ENCODE peak calls at places on chromosomes 6 and 20, in six cellular contexts. R, C, Z, O, M and E are unnamed samples.
A peak's percentile ranks its signal among the peaks of the same experiment; 100 is the strongest.

GRCh38 chr6:27865952-27866369 is 46.2 kb downstream of the OR2B2 start:
- DNase-seq in R (peak; percentile 55), C (no peak), Z (peak; percentile 10), O (no peak), M (no peak), E (no peak)

GRCh38 chr20:60762386-60762785 is 489.7 kb upstream of the CDH4 start:
- DNase-seq in R (no peak), C (no peak), Z (no peak), O (no peak), M (no peak), E (no peak)

GRCh38 chr6:7108196-7108963 is 619 bp downstream of the RREB1 start:
- DNase-seq in R (peak; percentile 19), C (peak; percentile 60), Z (peak; percentile 32), O (no peak), M (peak; percentile 70), E (peak; percentile 76)

GRCh38 chr6:16181429-16182359 is 52.8 kb downstream of the MYLIP start:
- DNase-seq in R (no peak), C (peak; percentile 81), Z (no peak), O (no peak), M (no peak), E (no peak)

GRCh38 chr6:35713426-35713825 is 23.4 kb upstream of the ARMC12 start:
- DNase-seq in R (no peak), C (no peak), Z (no peak), O (no peak), M (no peak), E (no peak)

GRCh38 chr6:4185419-4185818 is 50.0 kb upstream of the ECI2 start:
- DNase-seq in R (no peak), C (no peak), Z (no peak), O (no peak), M (no peak), E (no peak)

GRCh38 chr6:131519670-131520436 is 53.2 kb upstream of the ARG1 start:
- DNase-seq in R (peak; percentile 49), C (no peak), Z (no peak), O (peak; percentile 66), M (peak; percentile 46), E (no peak)

GRCh38 chr6:18395851-18396187 is 8.7 kb downstream of the RNF144B start:
- DNase-seq in R (no peak), C (no peak), Z (no peak), O (no peak), M (no peak), E (no peak)

GRCh38 chr20:2748551-2749342 is 51.7 kb downstream of the CPXM1 start:
- DNase-seq in R (no peak), C (no peak), Z (no peak), O (no peak), M (no peak), E (no peak)

GRCh38 chr20:43925786-43926185 is 11.1 kb downstream of the TOX2 start:
- DNase-seq in R (no peak), C (no peak), Z (no peak), O (no peak), M (no peak), E (peak; percentile 30)

GRCh38 chr20:59165794-59166709 is 2.4 kb downstream of the ZNF831 start:
- DNase-seq in R (no peak), C (no peak), Z (no peak), O (no peak), M (no peak), E (no peak)

GRCh38 chr6:137117605-137118004 is 55.8 kb downstream of the IL22RA2 start:
- DNase-seq in R (no peak), C (no peak), Z (no peak), O (no peak), M (no peak), E (no peak)

GRCh38 chr6:126127662-126128061 is 141.3 kb downstream of the TRMT11 start:
- DNase-seq in R (no peak), C (no peak), Z (no peak), O (no peak), M (no peak), E (no peak)

GRCh38 chr20:24379116-24379927 is 90.1 kb upstream of the SYNDIG1 start:
- DNase-seq in R (no peak), C (peak; percentile 28), Z (no peak), O (no peak), M (no peak), E (peak; percentile 24)

GRCh38 chr6:84872996-84873395 is 108.6 kb upstream of the TBX18 start:
- DNase-seq in R (no peak), C (no peak), Z (no peak), O (no peak), M (no peak), E (no peak)

GRCh38 chr20:38162878-38163875 is 1.9 kb downstream of the TGM2 start:
- DNase-seq in R (no peak), C (no peak), Z (no peak), O (no peak), M (no peak), E (no peak)

GRCh38 chr20:62429455-62430310 is 2.3 kb upstream of the RBBP8NL start:
- DNase-seq in R (no peak), C (no peak), Z (no peak), O (no peak), M (no peak), E (no peak)

GRCh38 chr6:161292145-161292544 is 18.3 kb upstream of the AGPAT4 start:
- DNase-seq in R (no peak), C (no peak), Z (no peak), O (peak; percentile 39), M (no peak), E (no peak)

GRCh38 chr6:12403946-12404647 is 113.9 kb downstream of the EDN1 start:
- DNase-seq in R (no peak), C (no peak), Z (no peak), O (no peak), M (peak; percentile 4), E (no peak)

GRCh38 chr6:44580901-44581300 is 193.4 kb downstream of the CDC5L start:
- DNase-seq in R (no peak), C (no peak), Z (no peak), O (no peak), M (no peak), E (no peak)

GRCh38 chr20:35661013-35661412 is 3.7 kb downstream of the CPNE1 start:
- DNase-seq in R (peak; percentile 22), C (no peak), Z (no peak), O (no peak), M (no peak), E (no peak)

GRCh38 chr20:15867899-15868298 is 705.3 kb downstream of the KIF16B start:
- DNase-seq in R (no peak), C (no peak), Z (no peak), O (no peak), M (no peak), E (no peak)

GRCh38 chr6:163533443-163533842 is 118.9 kb downstream of the QKI start:
- DNase-seq in R (no peak), C (no peak), Z (no peak), O (no peak), M (peak; percentile 95), E (no peak)

GRCh38 chr6:111752476-111752875 is 120.8 kb downstream of the FYN start:
- DNase-seq in R (no peak), C (no peak), Z (no peak), O (no peak), M (no peak), E (no peak)

GRCh38 chr20:1507276-1507675 is 16.1 kb upstream of the SIRPB2 start:
- DNase-seq in R (no peak), C (no peak), Z (no peak), O (no peak), M (no peak), E (no peak)

GRCh38 chr6:2857185-2857579 is 15.5 kb upstream of the SERPINB1 start:
- DNase-seq in R (no peak), C (no peak), Z (no peak), O (no peak), M (no peak), E (no peak)
- H3K4me1 ChIP-seq in R (peaks cover 13% of the 10 kb centered on the region), C (no peaks in the 10 kb centered on the region), Z (peaks cover 83% of the 10 kb centered on the region), O (peaks cover 5% of the 10 kb centered on the region), M (peaks cover 9% of the 10 kb centered on the region), E (peaks cover 45% of the 10 kb centered on the region)

DNA sequence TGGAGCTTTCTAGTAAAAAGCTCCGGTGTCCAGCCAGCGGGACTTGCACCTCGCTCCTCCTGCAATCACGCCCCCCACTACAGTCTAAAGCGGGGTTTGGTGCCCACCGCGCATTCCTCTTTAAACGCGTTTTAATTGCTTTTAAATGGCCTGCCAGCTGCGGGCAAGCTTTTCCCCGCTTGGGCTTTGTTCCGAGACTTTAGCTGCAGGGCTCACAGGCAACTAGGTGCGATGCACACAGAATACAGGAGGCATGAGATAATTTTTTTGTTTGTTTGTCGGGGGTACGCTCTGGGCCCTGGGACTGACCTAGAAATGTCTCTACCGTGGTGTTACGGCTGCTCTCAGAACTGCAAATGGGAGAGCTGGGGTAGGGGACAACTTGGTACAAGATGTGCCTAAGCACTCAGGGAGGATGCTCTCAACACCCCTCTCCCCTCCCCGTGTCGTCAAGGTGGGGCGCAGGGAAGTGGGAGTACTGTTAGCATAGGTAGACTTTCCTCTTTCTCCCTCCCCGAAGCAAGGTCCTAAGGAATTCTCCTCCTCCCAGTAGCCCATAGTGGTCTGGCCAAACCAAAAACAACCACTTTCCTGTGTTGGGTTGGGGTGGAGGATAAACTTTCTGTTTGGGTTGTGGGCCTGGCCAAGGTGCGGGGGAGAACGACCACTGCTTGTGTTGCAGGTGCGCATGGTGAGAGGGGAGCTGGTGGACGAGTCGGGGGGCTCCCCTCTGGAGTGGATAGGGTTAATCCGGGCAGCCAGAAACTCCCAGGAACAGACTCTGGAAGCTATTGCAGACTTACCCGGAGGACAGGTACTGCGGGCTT is 1.6 kb downstream of the PRDM13 start:
- DNase-seq in R (no peak), C (no peak), Z (no peak), O (no peak), M (no peak), E (no peak)
- H3K9me3 ChIP-seq in R (no peaks in the 10 kb centered on the region), C (no peaks in the 10 kb centered on the region), Z (no peaks in the 10 kb centered on the region), O (no peaks in the 10 kb centered on the region), M (no peaks in the 10 kb centered on the region), E (no peaks in the 10 kb centered on the region)

DNA sequence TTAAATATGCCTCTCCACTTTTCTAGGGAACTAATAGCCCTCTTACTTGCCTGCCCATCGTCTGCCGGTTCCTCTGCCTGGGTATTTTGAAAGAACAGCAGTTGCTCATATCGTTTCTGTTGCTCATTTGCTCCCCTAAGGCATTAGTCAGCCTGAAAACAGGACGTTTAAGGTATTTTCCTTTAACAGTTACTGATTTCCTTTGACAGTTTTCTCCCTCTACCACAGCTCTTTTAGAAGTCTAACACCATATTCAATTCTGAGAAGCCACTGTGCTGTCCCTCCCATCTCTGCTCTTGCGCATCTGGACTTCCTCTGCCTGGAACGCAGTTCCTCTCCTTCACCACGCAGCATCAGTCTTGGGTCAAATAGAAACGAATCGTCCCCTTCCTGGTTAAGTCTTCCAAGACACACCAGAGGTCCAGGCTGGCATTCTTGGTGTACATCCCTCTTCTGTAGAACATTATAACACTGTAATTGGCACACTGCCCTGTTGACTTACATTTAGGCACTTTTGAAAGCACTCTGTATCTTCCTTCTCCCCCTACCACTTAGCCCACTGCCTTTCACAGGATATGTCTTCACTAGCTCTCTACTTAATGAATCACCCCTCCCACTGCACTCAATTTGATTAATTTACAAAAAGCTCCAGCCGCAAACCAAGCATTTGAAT is 141.0 kb upstream of the CARMIL1 start:
- DNase-seq in R (peak; percentile 80), C (peak; percentile 79), Z (peak; percentile 25), O (no peak), M (peak; percentile 72), E (peak; percentile 38)
- H3K27ac ChIP-seq in R (peak overlapping the region; percentile 82), C (peak overlapping the region; percentile 92), Z (peak overlapping the region; percentile 75), O (no peak overlapping the region), M (no peak overlapping the region), E (peak overlapping the region; percentile 93)

DNA sequence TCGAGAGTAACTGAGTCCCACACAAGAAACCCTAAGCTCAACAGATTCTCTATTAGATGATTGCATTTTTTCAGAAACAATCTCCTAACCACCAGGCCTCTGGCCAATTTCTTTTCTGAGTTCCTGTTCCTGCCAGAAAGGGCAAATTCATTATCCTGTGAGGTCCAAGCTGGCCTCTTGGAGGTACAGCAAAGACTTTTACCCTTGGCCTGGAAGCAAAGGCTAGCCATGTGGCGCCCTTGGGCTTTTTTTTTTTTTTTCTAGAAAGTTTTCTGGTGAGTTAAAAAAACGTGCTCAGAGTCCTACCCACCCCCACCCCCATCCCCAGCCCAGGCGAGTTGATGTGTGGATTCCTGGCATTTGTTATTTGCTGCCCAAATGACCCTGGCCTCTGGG is 59.0 kb upstream of the EEF1A1 start:
- DNase-seq in R (peak; percentile 12), C (peak; percentile 54), Z (no peak), O (no peak), M (peak; percentile 86), E (no peak)
- H3K4me1 ChIP-seq in R (peaks cover 16% of the 10 kb centered on the region), C (peaks cover 7% of the 10 kb centered on the region), Z (peaks cover 17% of the 10 kb centered on the region), O (peaks cover 2% of the 10 kb centered on the region), M (peaks cover 10% of the 10 kb centered on the region), E (peaks cover 30% of the 10 kb centered on the region)